ENCODE peak calls at places on chromosomes 16 and 17, in four cellular contexts. T is CD8-positive, alpha-beta T cell; U is Panc1; F is MM.1S. C is an unnamed sample.

GRCh38 chr16:81632392-81633146 is 146.5 kb upstream of the PLCG2 start:
- DNase-seq in T (peak; percentile 93), U (no peak), F (no peak), C (peak; percentile 75)

GRCh38 chr17:55576237-55576998 is 65.2 kb upstream of the SMIM36 start:
- DNase-seq in T (no peak), U (no peak), F (no peak), C (no peak)

GRCh38 chr16:70159355-70160348 is 13.9 kb upstream of the CLEC18C start:
- DNase-seq in T (no peak), U (no peak), F (no peak), C (no peak)

GRCh38 chr17:29111816-29112499 is 68.2 kb downstream of the MYO18A start:
- DNase-seq in T (peak; percentile 64), U (no peak), F (peak; percentile 35), C (peak; percentile 46)

GRCh38 chr17:68360198-68360597 is 68.9 kb downstream of the ARSG start:
- DNase-seq in T (no peak), U (no peak), F (no peak), C (no peak)

GRCh38 chr17:44909681-44910144 is 5.6 kb downstream of the GFAP start:
- DNase-seq in T (no peak), U (no peak), F (no peak), C (no peak)

GRCh38 chr16:64238576-64238975 is 883.3 kb downstream of the CDH11 start:
- DNase-seq in T (no peak), U (no peak), F (no peak), C (no peak)

GRCh38 chr17:66580178-66580577 is 254.7 kb upstream of the CACNG5 start:
- DNase-seq in T (no peak), U (no peak), F (no peak), C (no peak)

GRCh38 chr17:38922538-38923291 is 2.7 kb upstream of the LASP1NB start:
- DNase-seq in T (no peak), U (no peak), F (no peak), C (no peak)

DNA sequence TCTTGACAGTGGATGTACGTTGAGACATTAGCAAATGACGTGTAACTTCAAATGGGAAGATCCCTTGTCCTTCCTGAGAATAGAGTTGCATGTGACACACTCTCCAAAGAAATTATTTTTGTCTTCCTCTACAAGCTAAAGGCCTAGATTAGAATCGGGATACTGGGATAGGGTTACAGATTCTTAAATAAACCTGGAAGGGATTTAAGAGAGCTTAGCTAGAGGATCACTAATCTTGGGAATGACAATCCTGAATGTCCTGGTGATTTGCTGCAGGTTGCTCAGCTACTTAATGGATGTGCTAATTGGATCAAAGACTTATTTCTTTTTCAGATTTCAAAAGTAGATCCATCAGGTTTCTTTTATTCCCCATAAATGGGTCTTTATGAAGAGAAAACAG is 101.9 kb downstream of the KCNJ2 start:
- DNase-seq in T (no peak), U (no peak), F (no peak), C (no peak)
- H3K27ac ChIP-seq in T (no peak overlapping the region), U (no peak overlapping the region), F (no peak overlapping the region), C (no peak overlapping the region)

GRCh38 chr17:34163123-34163522 is 92.0 kb upstream of the CCL2 start:
- DNase-seq in T (no peak), U (no peak), F (no peak), C (no peak)
- H3K4me1 ChIP-seq in T (no peaks in the 10 kb centered on the region), U (no peaks in the 10 kb centered on the region), F (no peaks in the 10 kb centered on the region), C (no peaks in the 10 kb centered on the region)

GRCh38 chr16:23131841-23132576 is 17.2 kb downstream of the USP31 start:
- DNase-seq in T (no peak), U (no peak), F (no peak), C (no peak)
- H3K27ac ChIP-seq in T (no peak overlapping the region), U (no peak overlapping the region), F (no peak overlapping the region), C (no peak overlapping the region)

GRCh38 chr16:3465301-3465700 is 21.8 kb downstream of the NAA60 start:
- DNase-seq in T (no peak), U (no peak), F (no peak), C (no peak)
- H3K4me1 ChIP-seq in T (peaks cover 50% of the 10 kb centered on the region), U (peaks cover 23% of the 10 kb centered on the region), F (peaks cover 8% of the 10 kb centered on the region), C (peaks cover 47% of the 10 kb centered on the region)

GRCh38 chr16:680625-680945 is 375 bp downstream of the STUB1 start:
- DNase-seq in T (no peak), U (no peak), F (no peak), C (no peak)
- H3K27ac ChIP-seq in T (peak overlapping the region; percentile 60), U (peak overlapping the region; percentile 87), F (no peak overlapping the region), C (peak overlapping the region; percentile 70)

GRCh38 chr16:57041182-57042156 is 50.9 kb upstream of the CPNE2 start:
- DNase-seq in T (peak; percentile 93), U (no peak), F (peak; percentile 61), C (peak; percentile 81)

GRCh38 chr16:57036945-57037344 is 47.6 kb downstream of the NLRC5 start:
- DNase-seq in T (no peak), U (no peak), F (no peak), C (no peak)

GRCh38 chr16:57036315-57036714 is 47.0 kb downstream of the NLRC5 start:
- DNase-seq in T (no peak), U (no peak), F (no peak), C (no peak)

GRCh38 chr16:57038151-57038550 is 48.8 kb downstream of the NLRC5 start:
- DNase-seq in T (no peak), U (no peak), F (no peak), C (no peak)

DNA sequence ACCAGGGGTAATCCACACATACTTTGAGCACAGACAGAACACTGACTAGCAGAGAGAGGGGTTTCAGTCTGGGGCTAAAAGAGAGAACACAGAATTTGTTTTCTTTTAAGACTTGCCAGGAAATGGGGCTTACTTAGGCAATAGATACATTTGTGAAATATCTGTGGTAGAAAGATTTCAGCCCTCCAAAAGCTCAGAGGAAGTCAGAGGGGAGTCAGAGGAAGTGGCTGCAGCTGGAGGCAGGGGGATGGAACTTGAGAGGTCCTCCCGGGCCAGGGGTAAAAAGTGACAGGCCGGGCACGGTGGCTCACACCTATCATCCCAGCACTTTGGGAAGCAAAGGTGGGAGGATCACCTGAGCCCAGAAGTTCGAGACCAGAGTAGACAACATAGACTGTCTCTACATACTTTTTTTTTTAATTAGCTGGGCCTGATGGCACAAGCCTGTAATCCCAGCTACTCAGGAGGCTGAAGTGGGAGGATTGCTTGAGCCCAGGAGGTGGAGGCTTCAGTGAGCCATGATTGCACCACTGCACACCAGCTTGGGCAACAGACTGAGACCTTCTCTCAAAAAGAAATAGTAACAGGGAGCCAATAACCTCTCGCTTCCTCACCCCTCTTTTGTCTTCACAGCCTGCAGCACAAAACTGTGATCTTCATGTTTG is 49.9 kb downstream of the NLRC5 start:
- DNase-seq in T (peak; percentile 38), U (no peak), F (peak; percentile 65), C (no peak)
- H3K4me1 ChIP-seq in T (peaks cover 97% of the 10 kb centered on the region), U (no peaks in the 10 kb centered on the region), F (peaks cover 47% of the 10 kb centered on the region), C (peaks cover 95% of the 10 kb centered on the region)

DNA sequence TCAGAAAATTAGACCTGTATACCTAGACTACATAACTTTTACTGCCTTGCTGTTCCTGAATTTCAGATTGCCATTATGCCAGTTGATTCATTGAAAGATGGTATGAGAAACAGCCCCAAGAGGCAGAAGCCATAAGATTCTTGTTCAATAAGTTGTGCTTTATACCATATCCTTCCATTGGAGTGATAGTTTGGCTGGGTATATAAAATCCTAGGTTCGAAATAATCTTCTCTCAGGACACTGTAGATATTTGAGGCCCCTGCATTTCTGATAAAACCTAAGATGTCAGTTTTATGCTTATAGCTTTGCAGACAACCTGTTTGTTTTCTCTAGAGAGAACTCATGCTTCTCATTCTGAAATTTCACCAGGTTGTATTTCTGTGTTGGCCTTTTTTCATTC is 9.6 kb upstream of the SDK2 start:
- DNase-seq in T (no peak), U (no peak), F (no peak), C (no peak)
- H3K27ac ChIP-seq in T (no peak overlapping the region), U (no peak overlapping the region), F (no peak overlapping the region), C (no peak overlapping the region)

GRCh38 chr17:20310481-20310880 is 156.9 kb downstream of the LGALS9B start:
- DNase-seq in T (no peak), U (no peak), F (no peak), C (no peak)
- H3K4me1 ChIP-seq in T (no peaks in the 10 kb centered on the region), U (no peaks in the 10 kb centered on the region), F (peaks cover 44% of the 10 kb centered on the region), C (no peaks in the 10 kb centered on the region)

DNA sequence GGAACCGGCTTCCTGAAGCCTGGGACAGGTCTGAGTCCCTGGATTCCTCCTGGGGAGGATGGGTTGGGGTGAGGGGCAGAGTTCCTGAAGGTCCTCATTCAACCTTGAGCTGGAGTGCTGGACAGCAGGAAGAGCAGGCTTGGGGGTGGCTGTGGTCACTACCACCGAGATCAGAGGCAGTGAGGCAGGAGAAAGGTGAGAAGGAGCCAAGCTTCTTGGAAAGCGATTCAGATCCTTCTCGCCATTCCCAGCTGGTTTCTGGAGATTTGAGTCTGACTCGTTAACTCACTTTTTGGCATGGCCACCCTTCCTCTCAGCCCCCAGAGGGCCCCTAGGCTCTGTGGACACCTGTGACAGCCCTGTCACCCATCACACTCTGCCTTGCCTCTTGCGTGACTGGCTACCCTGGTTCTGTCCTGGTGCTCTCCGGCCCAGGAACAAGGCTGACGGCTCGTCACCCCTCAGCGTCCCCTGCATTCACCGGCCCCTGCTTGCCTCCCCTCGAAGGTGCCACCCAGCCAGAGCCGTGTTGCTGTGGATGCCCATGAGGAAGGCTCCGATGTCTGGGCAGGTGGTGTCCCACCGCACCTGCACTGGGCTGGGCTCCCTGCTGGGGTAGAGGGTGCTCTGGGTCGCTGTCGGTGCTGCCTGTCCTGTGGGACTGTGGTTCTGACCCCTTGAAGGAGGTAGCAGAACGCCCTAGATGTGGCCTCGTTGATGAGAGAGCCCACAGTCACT is 9.7 kb upstream of the TIMP2 start:
- DNase-seq in T (no peak), U (no peak), F (no peak), C (no peak)
- H3K27ac ChIP-seq in T (no peak overlapping the region), U (peak overlapping the region; percentile 40), F (peak overlapping the region; percentile 95), C (no peak overlapping the region)